ENCODE peak calls at places on chromosome 15, in seven cellular contexts. X, P, C, S, R, M and D are unnamed samples.
A peak's percentile ranks its signal among the peaks of the same experiment; 100 is the strongest.

GRCh38 chr15:47439870-47440155 is 277.5 kb upstream of the SEMA6D start:
- DNase-seq in X (no peak), P (no peak), C (no peak), S (no peak), R (no peak), M (no peak), D (no peak)

GRCh38 chr15:26013946-26014345 is 150.8 kb upstream of the ATP10A start:
- DNase-seq in X (no peak), P (no peak), C (no peak), S (no peak), R (no peak), M (no peak), D (no peak)

GRCh38 chr15:101013769-101014223 is 94.6 kb downstream of the LRRK1 start:
- DNase-seq in X (peak; percentile 76), P (no peak), C (no peak), S (no peak), R (no peak), M (no peak), D (no peak)

GRCh38 chr15:56356616-56357015 is 8.6 kb upstream of the TEX9 start:
- DNase-seq in X (no peak), P (no peak), C (no peak), S (no peak), R (no peak), M (no peak), D (no peak)

GRCh38 chr15:93942140-93942808 is 289.1 kb upstream of the MCTP2 start:
- DNase-seq in X (no peak), P (no peak), C (no peak), S (no peak), R (no peak), M (no peak), D (no peak)

GRCh38 chr15:83565553-83566159 is 88.3 kb upstream of the ADAMTSL3 start:
- DNase-seq in X (no peak), P (no peak), C (peak; percentile 28), S (no peak), R (no peak), M (no peak), D (no peak)

GRCh38 chr15:23569513-23569912 is 4.0 kb downstream of the MKRN3 start:
- DNase-seq in X (no peak), P (no peak), C (peak; percentile 23), S (no peak), R (no peak), M (no peak), D (no peak)

GRCh38 chr15:91308209-91308608 is 208.2 kb downstream of the SV2B start:
- DNase-seq in X (no peak), P (no peak), C (no peak), S (no peak), R (no peak), M (peak; percentile 92), D (no peak)

GRCh38 chr15:80945605-80946004 is 44.0 kb downstream of the MESD start:
- DNase-seq in X (no peak), P (no peak), C (no peak), S (no peak), R (no peak), M (no peak), D (no peak)

GRCh38 chr15:30042556-30042955 is 40.2 kb upstream of the GOLGA8J start:
- DNase-seq in X (no peak), P (no peak), C (no peak), S (no peak), R (no peak), M (no peak), D (no peak)

GRCh38 chr15:63040509-63040908 is 2.0 kb upstream of the TPM1 start:
- DNase-seq in X (no peak), P (no peak), C (no peak), S (no peak), R (no peak), M (no peak), D (no peak)

GRCh38 chr15:57596978-57597377 is 5.3 kb downstream of the MYZAP start:
- DNase-seq in X (peak; percentile 40), P (no peak), C (no peak), S (no peak), R (no peak), M (no peak), D (no peak)

GRCh38 chr15:59437473-59437776 is 561 bp upstream of the FAM81A start:
- DNase-seq in X (no peak), P (no peak), C (no peak), S (no peak), R (no peak), M (no peak), D (no peak)
- H3K4me3 ChIP-seq in X (peak overlapping the region; percentile 56), P (peak overlapping the region; percentile 65), C (peak overlapping the region; percentile 36), S (peak overlapping the region; percentile 35), R (peak overlapping the region; percentile 49), M (peak overlapping the region; percentile 41), D (no peak overlapping the region)

DNA sequence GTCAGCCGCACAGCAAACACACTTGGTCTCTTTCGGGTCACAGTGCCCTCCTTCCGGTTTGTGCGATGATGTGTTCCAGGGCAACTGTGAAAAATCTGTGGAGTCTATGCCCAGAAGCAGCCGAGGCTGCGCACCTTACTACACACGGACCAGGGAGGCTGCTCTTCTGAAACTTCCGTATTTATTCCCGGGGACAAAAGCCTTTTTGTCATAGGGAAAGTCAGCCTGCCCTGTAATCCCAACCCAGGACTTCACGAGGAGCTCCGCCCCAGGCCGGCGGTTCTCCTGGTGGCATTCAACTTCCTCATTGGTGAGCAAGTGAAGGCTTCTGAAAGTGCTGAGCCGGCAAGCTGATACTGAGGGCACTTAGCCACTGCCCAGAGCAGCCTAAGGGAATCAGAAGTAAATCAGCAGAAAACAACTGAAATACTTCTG is 126.5 kb downstream of the FMN1 start:
- DNase-seq in X (no peak), P (no peak), C (no peak), S (no peak), R (no peak), M (peak; percentile 40), D (no peak)
- H3K4me3 ChIP-seq in X (peak overlapping the region; percentile 41), P (peak overlapping the region; percentile 2), C (no peak overlapping the region), S (no peak overlapping the region), R (peak overlapping the region; percentile 39), M (peak overlapping the region; percentile 37), D (no peak overlapping the region)

GRCh38 chr15:92907229-92907628 is 7.1 kb downstream of the CHD2 start:
- DNase-seq in X (no peak), P (no peak), C (no peak), S (no peak), R (no peak), M (no peak), D (no peak)

GRCh38 chr15:92904832-92905640 is 4.9 kb downstream of the CHD2 start:
- DNase-seq in X (no peak), P (no peak), C (no peak), S (no peak), R (no peak), M (no peak), D (no peak)

GRCh38 chr15:92907880-92908279 is 7.8 kb downstream of the CHD2 start:
- DNase-seq in X (no peak), P (no peak), C (no peak), S (peak; percentile 29), R (no peak), M (no peak), D (no peak)

GRCh38 chr15:92906038-92906437 is 5.9 kb downstream of the CHD2 start:
- DNase-seq in X (no peak), P (no peak), C (no peak), S (no peak), R (no peak), M (no peak), D (peak; percentile 49)

DNA sequence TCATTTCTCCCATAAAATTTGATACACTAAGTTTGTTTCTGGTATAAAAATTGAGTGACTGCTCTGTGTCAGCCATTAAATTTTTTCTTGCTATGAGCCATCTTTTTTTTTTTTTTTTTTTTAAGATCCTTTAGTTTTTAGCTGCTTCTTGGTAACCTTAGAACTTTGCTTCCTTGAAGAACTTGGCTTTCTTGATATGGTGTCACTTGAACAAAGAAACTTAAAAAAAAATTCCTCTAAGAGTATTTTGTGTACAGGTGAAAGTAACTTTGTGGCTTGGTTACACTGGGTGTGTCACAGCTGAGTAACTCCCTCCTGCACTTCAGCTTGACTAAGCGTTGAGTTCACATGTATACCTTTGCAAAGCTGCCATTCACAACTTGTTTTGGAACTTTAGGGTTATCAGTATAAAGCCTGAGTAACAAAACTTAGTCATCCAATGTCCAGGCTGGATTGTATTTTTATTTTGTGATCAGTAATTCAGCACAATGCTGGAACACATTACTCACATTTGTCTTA is 6.5 kb downstream of the CHD2 start:
- DNase-seq in X (no peak), P (peak; percentile 32), C (no peak), S (peak; percentile 48), R (peak; percentile 59), M (no peak), D (peak; percentile 66)
- H3K4me3 ChIP-seq in X (peak overlapping the region; percentile 62), P (peak overlapping the region; percentile 64), C (no peak overlapping the region), S (no peak overlapping the region), R (peak overlapping the region; percentile 56), M (no peak overlapping the region), D (peak overlapping the region; percentile 50)

GRCh38 chr15:54288049-54288448 is 309.8 kb downstream of the UNC13C start:
- DNase-seq in X (no peak), P (no peak), C (no peak), S (no peak), R (no peak), M (no peak), D (no peak)
- H3K4me3 ChIP-seq in X (no peak overlapping the region), P (no peak overlapping the region), C (no peak overlapping the region), S (no peak overlapping the region), R (no peak overlapping the region), M (no peak overlapping the region), D (no peak overlapping the region)

GRCh38 chr15:96331942-96332853 is 1.7 kb downstream of the NR2F2 start:
- DNase-seq in X (no peak), P (no peak), C (peak; percentile 45), S (no peak), R (no peak), M (peak; percentile 72), D (no peak)

GRCh38 chr15:96333194-96334016 is 2.9 kb downstream of the NR2F2 start:
- DNase-seq in X (no peak), P (no peak), C (no peak), S (no peak), R (no peak), M (peak; percentile 44), D (no peak)

GRCh38 chr15:96331141-96331941 is 841 bp downstream of the NR2F2 start:
- DNase-seq in X (no peak), P (no peak), C (peak; percentile 43), S (no peak), R (no peak), M (peak; percentile 62), D (no peak)

GRCh38 chr15:96334017-96334704 is 3.7 kb downstream of the NR2F2 start:
- DNase-seq in X (no peak), P (no peak), C (no peak), S (no peak), R (no peak), M (no peak), D (no peak)

GRCh38 chr15:96332854-96333193 is 2.3 kb downstream of the NR2F2 start:
- DNase-seq in X (no peak), P (no peak), C (no peak), S (no peak), R (no peak), M (no peak), D (no peak)
- H3K4me3 ChIP-seq in X (peak overlapping the region; percentile 71), P (peak overlapping the region; percentile 23), C (peak overlapping the region; percentile 84), S (peak overlapping the region; percentile 36), R (no peak overlapping the region), M (peak overlapping the region; percentile 49), D (no peak overlapping the region)

GRCh38 chr15:34365073-34365825 is 1.7 kb downstream of the LPCAT4 start:
- DNase-seq in X (no peak), P (no peak), C (no peak), S (no peak), R (no peak), M (no peak), D (peak; percentile 63)
- H3K4me3 ChIP-seq in X (no peak overlapping the region), P (no peak overlapping the region), C (no peak overlapping the region), S (no peak overlapping the region), R (peak overlapping the region; percentile 57), M (no peak overlapping the region), D (peak overlapping the region; percentile 66)